ENCODE peak calls at places on chromosomes 16 and 17, in eight cellular contexts. One of them, this sample, is unnamed.

GRCh38 chr17:45852535-45853297 is 8.0 kb downstream of the SPPL2C start:
- DNase-seq in hepatocyte: peak
- DNase-seq in GM18507: peak
- DNase-seq in cortex of kidney: no peak
- DNase-seq in GM12865: peak
- DNase-seq in WERI-Rb-1: peak
- DNase-seq in RPMI8226: peak
- DNase-seq in activated CD4-positive, alpha-beta T cell treated with anti-CD3 and anti-CD28 coated beads for 48 hours: peak
- DNase-seq in this sample: peak

GRCh38 chr16:24041834-24042631 is 206.2 kb downstream of the PRKCB start:
- DNase-seq in hepatocyte: peak
- DNase-seq in WERI-Rb-1: peak
- DNase-seq in GM18507: peak
- DNase-seq in GM12865: peak
- DNase-seq in activated CD4-positive, alpha-beta T cell treated with anti-CD3 and anti-CD28 coated beads for 48 hours: peak
- DNase-seq in cortex of kidney: no peak
- DNase-seq in RPMI8226: peak
- DNase-seq in this sample: peak

GRCh38 chr16:86899757-86900156 is 321.4 kb downstream of the FOXL1 start:
- DNase-seq in activated CD4-positive, alpha-beta T cell treated with anti-CD3 and anti-CD28 coated beads for 48 hours: no peak
- DNase-seq in GM12865: no peak
- DNase-seq in GM18507: no peak
- DNase-seq in RPMI8226: no peak
- DNase-seq in cortex of kidney: no peak
- DNase-seq in hepatocyte: no peak
- DNase-seq in WERI-Rb-1: no peak
- DNase-seq in this sample: no peak

GRCh38 chr17:39946551-39947330 is 16.1 kb upstream of the GSDMA start:
- DNase-seq in hepatocyte: no peak
- DNase-seq in RPMI8226: no peak
- DNase-seq in activated CD4-positive, alpha-beta T cell treated with anti-CD3 and anti-CD28 coated beads for 48 hours: no peak
- DNase-seq in GM18507: no peak
- DNase-seq in WERI-Rb-1: no peak
- DNase-seq in GM12865: no peak
- DNase-seq in cortex of kidney: no peak
- DNase-seq in this sample: no peak

GRCh38 chr17:13346081-13346533 is 255.6 kb downstream of the HS3ST3A1 start:
- DNase-seq in activated CD4-positive, alpha-beta T cell treated with anti-CD3 and anti-CD28 coated beads for 48 hours: peak
- DNase-seq in GM12865: no peak
- DNase-seq in hepatocyte: peak
- DNase-seq in GM18507: no peak
- DNase-seq in WERI-Rb-1: no peak
- DNase-seq in RPMI8226: no peak
- DNase-seq in cortex of kidney: no peak
- DNase-seq in this sample: no peak

GRCh38 chr16:67825119-67825518 is 17.0 kb upstream of the THAP11 start:
- DNase-seq in cortex of kidney: no peak
- DNase-seq in GM12865: no peak
- DNase-seq in hepatocyte: no peak
- DNase-seq in RPMI8226: no peak
- DNase-seq in WERI-Rb-1: no peak
- DNase-seq in activated CD4-positive, alpha-beta T cell treated with anti-CD3 and anti-CD28 coated beads for 48 hours: no peak
- DNase-seq in GM18507: no peak
- DNase-seq in this sample: no peak

GRCh38 chr17:74157366-74157765 is 46.1 kb upstream of the RPL38 start:
- DNase-seq in GM12865: no peak
- DNase-seq in cortex of kidney: no peak
- DNase-seq in hepatocyte: no peak
- DNase-seq in WERI-Rb-1: no peak
- DNase-seq in RPMI8226: no peak
- DNase-seq in activated CD4-positive, alpha-beta T cell treated with anti-CD3 and anti-CD28 coated beads for 48 hours: no peak
- DNase-seq in GM18507: no peak
- DNase-seq in this sample: no peak

GRCh38 chr17:5500247-5500803 is 14.0 kb downstream of the MIS12 start:
- DNase-seq in WERI-Rb-1: no peak
- DNase-seq in RPMI8226: no peak
- DNase-seq in activated CD4-positive, alpha-beta T cell treated with anti-CD3 and anti-CD28 coated beads for 48 hours: no peak
- DNase-seq in hepatocyte: peak
- DNase-seq in cortex of kidney: no peak
- DNase-seq in GM12865: no peak
- DNase-seq in GM18507: no peak
- DNase-seq in this sample: peak

GRCh38 chr17:8846768-8847211 is 20.7 kb downstream of the PIK3R6 start:
- DNase-seq in GM12865: no peak
- DNase-seq in cortex of kidney: no peak
- DNase-seq in RPMI8226: no peak
- DNase-seq in hepatocyte: peak
- DNase-seq in activated CD4-positive, alpha-beta T cell treated with anti-CD3 and anti-CD28 coated beads for 48 hours: no peak
- DNase-seq in WERI-Rb-1: peak
- DNase-seq in GM18507: no peak
- DNase-seq in this sample: no peak

GRCh38 chr16:55462241-55462640 is 16.8 kb upstream of the MMP2 start:
- DNase-seq in activated CD4-positive, alpha-beta T cell treated with anti-CD3 and anti-CD28 coated beads for 48 hours: no peak
- DNase-seq in cortex of kidney: no peak
- DNase-seq in GM18507: no peak
- DNase-seq in RPMI8226: no peak
- DNase-seq in hepatocyte: no peak
- DNase-seq in WERI-Rb-1: peak
- DNase-seq in GM12865: no peak
- DNase-seq in this sample: no peak

GRCh38 chr17:9170822-9171221 is 149.5 kb downstream of the NTN1 start:
- DNase-seq in hepatocyte: peak
- DNase-seq in cortex of kidney: no peak
- DNase-seq in GM18507: no peak
- DNase-seq in activated CD4-positive, alpha-beta T cell treated with anti-CD3 and anti-CD28 coated beads for 48 hours: no peak
- DNase-seq in WERI-Rb-1: peak
- DNase-seq in RPMI8226: no peak
- DNase-seq in GM12865: no peak
- DNase-seq in this sample: no peak

GRCh38 chr17:17868637-17869522 is 32.1 kb upstream of the SREBF1 start:
- DNase-seq in RPMI8226: no peak
- DNase-seq in GM18507: no peak
- DNase-seq in GM12865: no peak
- DNase-seq in cortex of kidney: no peak
- DNase-seq in WERI-Rb-1: no peak
- DNase-seq in activated CD4-positive, alpha-beta T cell treated with anti-CD3 and anti-CD28 coated beads for 48 hours: no peak
- DNase-seq in hepatocyte: no peak
- DNase-seq in this sample: no peak

GRCh38 chr17:32458367-32458766 is 14.1 kb downstream of the PSMD11 start:
- DNase-seq in RPMI8226: no peak
- DNase-seq in cortex of kidney: no peak
- DNase-seq in WERI-Rb-1: no peak
- DNase-seq in GM12865: no peak
- DNase-seq in activated CD4-positive, alpha-beta T cell treated with anti-CD3 and anti-CD28 coated beads for 48 hours: no peak
- DNase-seq in hepatocyte: no peak
- DNase-seq in GM18507: no peak
- DNase-seq in this sample: no peak

GRCh38 chr17:2867441-2868424 is 71.5 kb downstream of the RAP1GAP2 start:
- DNase-seq in GM18507: no peak
- DNase-seq in activated CD4-positive, alpha-beta T cell treated with anti-CD3 and anti-CD28 coated beads for 48 hours: no peak
- DNase-seq in GM12865: peak
- DNase-seq in cortex of kidney: no peak
- DNase-seq in RPMI8226: no peak
- DNase-seq in hepatocyte: no peak
- DNase-seq in WERI-Rb-1: no peak
- DNase-seq in this sample: no peak

GRCh38 chr16:66706506-66706880 is 9.9 kb upstream of the CMTM4 start:
- DNase-seq in WERI-Rb-1: no peak
- DNase-seq in hepatocyte: no peak
- DNase-seq in GM18507: no peak
- DNase-seq in activated CD4-positive, alpha-beta T cell treated with anti-CD3 and anti-CD28 coated beads for 48 hours: no peak
- DNase-seq in RPMI8226: no peak
- DNase-seq in cortex of kidney: no peak
- DNase-seq in GM12865: no peak
- DNase-seq in this sample: no peak

GRCh38 chr17:81900181-81900820 is 1.7 kb upstream of the NPB start:
- DNase-seq in activated CD4-positive, alpha-beta T cell treated with anti-CD3 and anti-CD28 coated beads for 48 hours: no peak
- DNase-seq in RPMI8226: no peak
- DNase-seq in WERI-Rb-1: no peak
- DNase-seq in GM12865: no peak
- DNase-seq in GM18507: no peak
- DNase-seq in cortex of kidney: no peak
- DNase-seq in hepatocyte: no peak
- DNase-seq in this sample: no peak